ENCODE peak calls at places on chromosomes 13 and 19, in seven cellular contexts. Q, N, O, V, T, G and S are unnamed samples. For H3K36me3 and H3K27me3, the result is how much of the 10 kb centered on the place peaks cover.

GRCh38 chr19:50461066-50461875 is 15.0 kb upstream of the EMC10 start:
- DNase-seq in G (peak), Q (peak), N (no peak), T (peak), V (peak), O (peak), S (peak)

GRCh38 chr13:106052200-106052767 is 483.2 kb downstream of the EFNB2 start:
- DNase-seq in G (no peak), O (no peak), Q (no peak), N (no peak), V (no peak), T (no peak), S (peak)

GRCh38 chr19:8489591-8490394 is 12.6 kb downstream of the PRAM1 start:
- DNase-seq in O (no peak), G (peak), Q (no peak), N (no peak), V (no peak), T (no peak), S (peak)

GRCh38 chr13:38883783-38884182 is 106.8 kb downstream of the STOML3 start:
- DNase-seq in V (no peak), G (no peak), N (no peak), T (no peak), Q (no peak), O (no peak), S (no peak)

GRCh38 chr19:3184847-3185481 is 766 bp upstream of the NCLN start:
- DNase-seq in N (no peak), G (no peak), V (no peak), O (no peak), T (no peak), Q (peak), S (peak)

GRCh38 chr13:36298535-36299068 is 988 bp upstream of the CCDC169 start:
- DNase-seq in G (no peak), V (no peak), N (no peak), O (no peak), T (no peak), Q (no peak), S (peak)

GRCh38 chr13:74221752-74222151 is 87.5 kb upstream of the KLF12 start:
- DNase-seq in N (no peak), T (no peak), G (no peak), Q (no peak), V (no peak), O (no peak), S (no peak)

GRCh38 chr19:46478356-46478986 is 7.1 kb upstream of the PNMA8A start:
- DNase-seq in G (peak), Q (no peak), N (no peak), T (no peak), O (no peak), V (no peak), S (peak)

GRCh38 chr13:20065516-20065915 is 95.3 kb downstream of the GJA3 start:
- DNase-seq in N (no peak), V (no peak), G (no peak), T (no peak), O (no peak), Q (no peak), S (no peak)

GRCh38 chr13:44237276-44237767 is 136.3 kb upstream of the SERP2 start:
- DNase-seq in Q (peak), N (peak), V (peak), O (peak), G (peak), T (no peak), S (no peak)

GRCh38 chr13:49996951-49997895 is at the start of gene TRIM13:
- DNase-seq in V (no peak), Q (peak), O (peak), N (peak), G (peak), T (peak), S (peak)

GRCh38 chr19:42032428-42032827 is 37.6 kb downstream of the GRIK5 start:
- DNase-seq in Q (no peak), O (no peak), T (no peak), V (no peak), N (no peak), G (no peak), S (peak)

GRCh38 chr19:12997225-12997966 is 2.1 kb downstream of the NFIX start:
- DNase-seq in N (no peak), V (no peak), O (no peak), Q (no peak), G (no peak), T (no peak), S (peak)

GRCh38 chr13:97125051-97125809 is 96.9 kb upstream of the MBNL2 start:
- DNase-seq in Q (peak), T (no peak), O (no peak), N (peak), G (peak), V (no peak), S (no peak)

GRCh38 chr13:102680842-102681725 is 13.8 kb downstream of the METTL21C start:
- DNase-seq in V (peak), G (no peak), O (no peak), Q (no peak), T (no peak), N (no peak), S (no peak)

GRCh38 chr13:106522898-106523525 is 12.4 kb downstream of the EFNB2 start:
- DNase-seq in V (no peak), N (no peak), G (peak), O (no peak), T (no peak), Q (no peak), S (no peak)

GRCh38 chr19:1266116-1266817 is 2.9 kb upstream of the CIRBP start:
- DNase-seq in G (peak), V (no peak), Q (no peak), O (peak), T (peak), N (peak), S (peak)

GRCh38 chr19:1265611-1266115 is 3.5 kb upstream of the CIRBP start:
- DNase-seq in T (no peak), N (peak), V (no peak), O (peak), G (peak), Q (no peak), S (no peak)

GRCh38 chr19:1266818-1267440 is 2.2 kb upstream of the CIRBP start:
- DNase-seq in V (no peak), G (no peak), N (no peak), O (peak), Q (no peak), T (peak), S (peak)

GRCh38 chr19:1263198-1263597 is 5.9 kb upstream of the CIRBP start:
- DNase-seq in T (no peak), N (no peak), O (no peak), V (no peak), G (no peak), Q (no peak), S (no peak)

GRCh38 chr19:1264801-1265610 is 4.1 kb upstream of the CIRBP start:
- DNase-seq in N (no peak), V (no peak), O (peak), Q (no peak), G (peak), T (peak), S (peak)
- H3K4me3 ChIP-seq in N (peak), V (no peak), O (no peak), Q (no peak), G (no peak), T (no peak), S (no peak)

GRCh38 chr19:11025997-11026396 is 63.3 kb upstream of the LDLR start:
- DNase-seq in N (no peak), V (no peak), O (no peak), Q (no peak), T (no peak), G (no peak), S (peak)

GRCh38 chr19:11025006-11025405 is 64.2 kb downstream of the SMARCA4 start:
- DNase-seq in Q (no peak), V (no peak), N (no peak), G (no peak), T (no peak), O (no peak), S (peak)

GRCh38 chr19:11025445-11025844 is 63.8 kb upstream of the LDLR start:
- DNase-seq in V (no peak), T (no peak), Q (no peak), O (no peak), N (no peak), G (no peak), S (no peak)

GRCh38 chr19:11027381-11027780 is 61.9 kb upstream of the LDLR start:
- DNase-seq in O (no peak), Q (no peak), N (no peak), V (no peak), G (no peak), T (no peak), S (no peak)

DNA sequence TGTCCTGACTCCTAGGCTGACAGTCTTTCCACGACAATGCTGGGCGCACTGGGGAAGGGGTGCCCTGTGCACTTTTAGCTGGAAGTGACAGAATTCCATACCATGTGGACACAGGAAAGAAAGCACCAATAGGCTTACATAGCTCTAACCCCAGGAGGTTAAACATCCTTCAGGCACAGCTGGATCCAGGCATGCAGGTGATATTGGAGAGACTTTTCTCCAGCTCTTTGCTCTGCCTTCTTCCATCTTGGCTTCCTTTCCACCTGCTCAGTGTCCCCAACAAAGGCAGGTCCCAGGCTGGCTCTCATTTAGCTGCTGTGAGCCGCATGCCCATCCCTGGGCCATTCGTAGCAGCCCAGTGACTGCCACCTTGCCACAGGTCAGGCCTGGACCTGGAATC is 61.1 kb upstream of the LDLR start:
- DNase-seq in N (no peak), Q (no peak), V (no peak), O (no peak), G (no peak), T (no peak), S (no peak)
- H3K36me3 ChIP-seq in N (half or more), Q (under half), V (half or more), O (under half), G (under half), T (under half), S (half or more)

GRCh38 chr19:35038623-35039512 is 2.7 kb upstream of the HPN start:
- DNase-seq in Q (no peak), T (no peak), N (no peak), V (no peak), G (no peak), O (no peak), S (no peak)

GRCh38 chr19:35040826-35041547 is 534 bp upstream of the HPN start:
- DNase-seq in O (peak), V (no peak), T (peak), G (no peak), N (peak), Q (peak), S (peak)

GRCh38 chr19:35040474-35040825 is 1.1 kb upstream of the HPN start:
- DNase-seq in Q (no peak), N (no peak), O (no peak), T (no peak), V (no peak), G (no peak), S (peak)

GRCh38 chr19:35041548-35042055 is at the start of gene HPN:
- DNase-seq in V (no peak), O (no peak), G (no peak), Q (no peak), T (peak), N (no peak), S (peak)

GRCh38 chr19:35039881-35040456 is 1.6 kb upstream of the HPN start:
- DNase-seq in Q (no peak), T (no peak), G (no peak), O (no peak), N (no peak), V (no peak), S (peak)
- H3K27me3 ChIP-seq in Q (under half), T (under half), G (under half), O (under half), N (under half), V (under half), S (under half)

DNA sequence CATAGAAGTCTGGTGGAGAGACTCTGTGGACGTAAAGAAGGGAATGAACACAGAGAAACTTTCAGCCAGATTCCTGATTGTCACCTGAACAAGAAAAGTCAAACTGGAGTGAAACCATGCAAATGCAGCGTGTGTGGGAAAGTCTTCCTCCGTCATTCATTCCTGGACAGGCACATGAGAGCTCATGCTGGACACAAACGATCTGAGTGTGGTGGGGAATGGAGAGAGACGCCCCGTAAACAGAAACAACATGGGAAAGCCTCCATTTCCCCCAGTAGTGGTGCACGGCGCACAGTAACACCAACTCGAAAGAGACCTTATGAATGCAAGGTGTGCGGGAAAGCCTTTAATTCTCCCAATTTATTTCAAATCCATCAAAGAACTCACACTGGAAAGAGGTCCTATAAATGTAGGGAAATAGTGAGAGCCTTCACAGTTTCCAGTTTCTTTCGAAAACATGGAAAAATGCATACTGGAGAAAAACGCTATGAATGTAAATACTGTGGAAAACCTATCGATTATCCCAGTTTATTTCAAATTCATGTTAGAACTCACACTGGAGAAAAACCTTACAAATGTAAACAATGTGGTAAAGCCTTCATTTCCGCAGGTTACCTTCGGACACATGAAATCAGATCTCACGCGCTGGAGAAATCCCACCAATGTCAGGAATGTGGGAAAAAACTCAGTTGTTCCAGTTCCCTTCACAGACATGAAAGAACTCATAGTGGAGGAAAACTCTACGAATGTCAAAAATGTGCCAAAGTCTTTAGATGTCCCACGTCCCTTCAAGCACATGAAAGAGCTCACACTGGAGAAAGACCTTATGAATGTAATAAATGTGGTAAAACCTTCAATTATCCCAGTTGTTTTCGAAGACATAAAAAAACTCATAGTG is 10.8 kb downstream of the ZNF101 start:
- DNase-seq in N (no peak), V (no peak), T (no peak), O (no peak), Q (no peak), G (no peak), S (no peak)
- H3K4me3 ChIP-seq in N (no peak), V (no peak), T (no peak), O (no peak), Q (no peak), G (no peak), S (no peak)

GRCh38 chr19:14477417-14478112 is 2.4 kb upstream of the PTGER1 start:
- DNase-seq in V (no peak), N (no peak), Q (no peak), T (no peak), G (no peak), O (no peak), S (peak)

GRCh38 chr19:14479985-14480694 is 5.0 kb upstream of the PTGER1 start:
- DNase-seq in G (no peak), N (no peak), Q (no peak), O (no peak), T (no peak), V (no peak), S (peak)

GRCh38 chr19:14480695-14481069 is 5.5 kb upstream of the PTGER1 start:
- DNase-seq in N (no peak), T (no peak), V (no peak), O (no peak), G (no peak), Q (no peak), S (peak)

GRCh38 chr19:14478113-14478545 is 3.0 kb upstream of the PTGER1 start:
- DNase-seq in Q (no peak), N (no peak), V (no peak), G (no peak), O (no peak), T (no peak), S (peak)

GRCh38 chr19:14479309-14479984 is 4.3 kb upstream of the PTGER1 start:
- DNase-seq in O (no peak), N (no peak), T (no peak), Q (no peak), G (no peak), V (no peak), S (no peak)
- H3K36me3 ChIP-seq in O (under half), N (half or more), T (under half), Q (under half), G (under half), V (under half), S (under half)

GRCh38 chr13:112923962-112924361 is 45.1 kb upstream of the MCF2L start:
- DNase-seq in N (no peak), G (no peak), V (no peak), O (no peak), T (no peak), Q (no peak), S (no peak)
- H3K27me3 ChIP-seq in N (under half), G (under half), V (under half), O (under half), T (under half), Q (under half), S (under half)

DNA sequence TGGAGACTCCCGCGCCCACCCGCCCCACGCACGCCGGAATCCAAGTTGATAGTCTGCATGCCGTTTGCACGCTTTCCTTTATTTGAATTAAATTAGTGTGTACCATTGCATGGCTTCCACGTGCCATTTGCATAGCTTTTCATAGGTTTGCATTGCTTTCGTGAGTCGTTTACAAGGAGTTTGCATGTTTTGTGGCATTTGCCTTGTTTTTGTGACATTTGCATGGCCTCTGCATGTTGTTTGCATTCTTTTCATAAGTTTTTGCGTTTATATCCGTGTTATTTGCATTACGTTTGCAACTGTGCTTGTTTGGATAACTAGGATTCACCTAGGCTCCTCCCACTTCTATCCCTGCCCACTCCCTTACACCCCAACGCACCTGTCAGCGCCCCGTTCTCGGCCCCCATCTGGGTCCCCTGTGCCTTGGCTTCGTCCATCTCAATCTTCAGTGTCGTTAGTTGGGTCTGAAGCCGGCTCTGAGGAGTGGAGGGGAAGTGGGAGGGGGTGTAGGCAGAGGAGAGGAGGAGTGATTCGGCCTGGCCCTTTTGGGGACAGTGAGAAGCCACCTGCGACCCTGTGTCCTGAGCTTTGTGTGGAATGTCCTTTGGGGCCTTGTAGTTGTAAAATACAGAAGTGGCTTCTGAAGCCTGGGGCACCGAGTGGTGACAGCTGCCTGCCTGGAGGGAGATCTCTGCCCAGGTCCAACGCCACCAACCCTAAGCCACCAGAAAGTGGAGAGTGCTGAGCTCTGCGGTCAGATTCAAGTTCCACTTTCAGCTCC is 2.4 kb downstream of the CCDC194 start:
- DNase-seq in G (no peak), V (no peak), O (no peak), T (no peak), N (no peak), Q (no peak), S (peak)
- H3K4me3 ChIP-seq in G (no peak), V (peak), O (peak), T (peak), N (peak), Q (peak), S (peak)

DNA sequence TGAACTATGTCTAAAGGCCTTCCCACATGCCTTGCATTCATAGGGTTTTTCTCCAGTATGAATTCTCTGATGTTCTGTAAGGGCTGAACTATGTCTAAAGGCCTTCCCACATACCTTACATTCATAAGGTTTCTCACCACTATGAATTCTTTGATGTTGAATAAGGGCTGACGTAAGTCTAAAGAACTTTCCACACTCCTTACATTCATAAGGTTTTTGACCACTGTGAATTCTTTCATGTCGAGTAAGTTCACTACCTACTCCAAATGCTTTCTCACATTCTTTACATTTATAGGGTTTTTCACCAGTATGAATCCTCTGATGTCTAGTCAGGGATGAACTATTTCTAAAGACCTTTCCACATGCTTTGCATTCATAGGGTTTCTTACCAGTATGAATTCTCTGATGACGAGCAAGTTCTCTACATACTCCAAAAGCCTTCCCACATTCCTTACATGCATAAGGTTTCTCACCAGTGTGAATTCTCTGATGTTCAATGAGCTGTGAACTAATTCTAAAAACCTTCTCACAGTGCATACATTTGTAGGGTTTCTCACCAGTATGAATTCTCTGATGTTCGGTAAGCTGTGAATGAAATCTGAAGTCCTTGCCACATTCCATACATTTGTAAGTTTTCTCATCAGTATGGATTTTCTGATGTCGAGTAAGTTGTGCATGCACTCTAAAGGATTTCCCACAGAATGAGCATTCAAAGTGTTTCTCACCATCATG is 19.1 kb upstream of the ZNF260 start:
- DNase-seq in O (no peak), Q (no peak), G (peak), V (no peak), T (no peak), N (no peak), S (no peak)
- H3K36me3 ChIP-seq in O (under half), Q (under half), G (under half), V (under half), T (half or more), N (half or more), S (under half)

GRCh38 chr19:31499281-31499680 is 150.0 kb upstream of the TSHZ3 start:
- DNase-seq in V (no peak), T (no peak), Q (no peak), N (peak), G (no peak), O (no peak), S (no peak)
- H3K27me3 ChIP-seq in V (under half), T (under half), Q (under half), N (under half), G (under half), O (under half), S (under half)